ENCODE peak calls at places on chromosomes 2 and 18, in four cellular contexts. One of them, this sample, is unnamed. For H3K36me3, the result is how much of the 10 kb centered on the place peaks cover.

GRCh38 chr2:85525567-85525966 is 13.4 kb upstream of the MAT2A start:
- DNase-seq in mesenchymal stem cell: no peak
- DNase-seq in right lobe of liver: no peak
- DNase-seq in psoas muscle: no peak
- DNase-seq in this sample: no peak

GRCh38 chr2:120673571-120674061 is 62.1 kb upstream of the GLI2 start:
- DNase-seq in psoas muscle: no peak
- DNase-seq in right lobe of liver: no peak
- DNase-seq in mesenchymal stem cell: no peak
- DNase-seq in this sample: no peak

GRCh38 chr2:186641807-186642321 is 52.0 kb upstream of the FAM171B start:
- DNase-seq in right lobe of liver: no peak
- DNase-seq in mesenchymal stem cell: peak
- DNase-seq in psoas muscle: no peak
- DNase-seq in this sample: no peak

GRCh38 chr18:62759704-62760402 is 44.5 kb downstream of the PHLPP1 start:
- DNase-seq in mesenchymal stem cell: no peak
- DNase-seq in psoas muscle: no peak
- DNase-seq in right lobe of liver: no peak
- DNase-seq in this sample: no peak

GRCh38 chr2:215022418-215022817 is 116.0 kb downstream of the ABCA12 start:
- DNase-seq in psoas muscle: no peak
- DNase-seq in mesenchymal stem cell: peak
- DNase-seq in right lobe of liver: no peak
- DNase-seq in this sample: no peak

GRCh38 chr2:2291500-2292260 is 39.4 kb downstream of the MYT1L start:
- DNase-seq in right lobe of liver: no peak
- DNase-seq in mesenchymal stem cell: no peak
- DNase-seq in psoas muscle: no peak
- DNase-seq in this sample: no peak

GRCh38 chr2:129738799-129739198 is 240.7 kb upstream of the RAB6C start:
- DNase-seq in mesenchymal stem cell: no peak
- DNase-seq in right lobe of liver: no peak
- DNase-seq in psoas muscle: no peak
- DNase-seq in this sample: no peak

GRCh38 chr2:23422089-23423061 is 37.4 kb downstream of the KLHL29 start:
- DNase-seq in right lobe of liver: no peak
- DNase-seq in psoas muscle: no peak
- DNase-seq in mesenchymal stem cell: no peak
- DNase-seq in this sample: no peak

GRCh38 chr2:66531156-66531555 is 96.2 kb downstream of the MEIS1 start:
- DNase-seq in mesenchymal stem cell: peak
- DNase-seq in psoas muscle: no peak
- DNase-seq in right lobe of liver: no peak
- DNase-seq in this sample: no peak

GRCh38 chr18:32920796-32921787 is 148.3 kb upstream of the KLHL14 start:
- DNase-seq in psoas muscle: no peak
- DNase-seq in mesenchymal stem cell: peak
- DNase-seq in right lobe of liver: no peak
- DNase-seq in this sample: no peak

GRCh38 chr2:238097988-238098853 is 1.9 kb upstream of the ESPNL start:
- DNase-seq in right lobe of liver: peak
- DNase-seq in psoas muscle: peak
- DNase-seq in mesenchymal stem cell: peak
- DNase-seq in this sample: peak

GRCh38 chr18:11668441-11669169 is 20.5 kb upstream of the GNAL start:
- DNase-seq in right lobe of liver: no peak
- DNase-seq in mesenchymal stem cell: no peak
- DNase-seq in psoas muscle: no peak
- DNase-seq in this sample: no peak

GRCh38 chr2:185821467-185821866 is 82.9 kb downstream of the FSIP2 start:
- DNase-seq in mesenchymal stem cell: no peak
- DNase-seq in psoas muscle: no peak
- DNase-seq in right lobe of liver: no peak
- DNase-seq in this sample: no peak

GRCh38 chr2:129324349-129324748 is 655.1 kb upstream of the RAB6C start:
- DNase-seq in mesenchymal stem cell: no peak
- DNase-seq in psoas muscle: no peak
- DNase-seq in right lobe of liver: no peak
- DNase-seq in this sample: no peak

GRCh38 chr2:109703076-109703475 is 88.9 kb downstream of the SOWAHC start:
- DNase-seq in psoas muscle: no peak
- DNase-seq in right lobe of liver: no peak
- DNase-seq in mesenchymal stem cell: peak
- DNase-seq in this sample: no peak

GRCh38 chr18:6605115-6605869 is 124.2 kb upstream of the ARHGAP28 start:
- DNase-seq in right lobe of liver: no peak
- DNase-seq in mesenchymal stem cell: no peak
- DNase-seq in psoas muscle: no peak
- DNase-seq in this sample: no peak

GRCh38 chr2:171669121-171669520 is 18.1 kb upstream of the DYNC1I2 start:
- DNase-seq in right lobe of liver: no peak
- DNase-seq in psoas muscle: no peak
- DNase-seq in mesenchymal stem cell: no peak
- DNase-seq in this sample: no peak

GRCh38 chr2:11395971-11396689 is 51.7 kb upstream of the ROCK2 start:
- DNase-seq in right lobe of liver: no peak
- DNase-seq in psoas muscle: no peak
- DNase-seq in mesenchymal stem cell: no peak
- DNase-seq in this sample: no peak

GRCh38 chr2:170817247-170817998 is 736 bp downstream of the GAD1 start:
- DNase-seq in psoas muscle: no peak
- DNase-seq in mesenchymal stem cell: peak
- DNase-seq in right lobe of liver: no peak
- DNase-seq in this sample: no peak

GRCh38 chr2:71893646-71894045 is 254.0 kb downstream of the CYP26B1 start:
- DNase-seq in psoas muscle: no peak
- DNase-seq in mesenchymal stem cell: no peak
- DNase-seq in right lobe of liver: no peak
- DNase-seq in this sample: no peak

GRCh38 chr2:239054921-239055320 is 207.0 kb downstream of the TWIST2 start:
- DNase-seq in mesenchymal stem cell: no peak
- DNase-seq in psoas muscle: no peak
- DNase-seq in right lobe of liver: no peak
- DNase-seq in this sample: no peak

GRCh38 chr18:45730832-45731545 is 7.0 kb downstream of the SLC14A1 start:
- DNase-seq in psoas muscle: no peak
- DNase-seq in mesenchymal stem cell: peak
- DNase-seq in right lobe of liver: no peak
- DNase-seq in this sample: no peak

DNA sequence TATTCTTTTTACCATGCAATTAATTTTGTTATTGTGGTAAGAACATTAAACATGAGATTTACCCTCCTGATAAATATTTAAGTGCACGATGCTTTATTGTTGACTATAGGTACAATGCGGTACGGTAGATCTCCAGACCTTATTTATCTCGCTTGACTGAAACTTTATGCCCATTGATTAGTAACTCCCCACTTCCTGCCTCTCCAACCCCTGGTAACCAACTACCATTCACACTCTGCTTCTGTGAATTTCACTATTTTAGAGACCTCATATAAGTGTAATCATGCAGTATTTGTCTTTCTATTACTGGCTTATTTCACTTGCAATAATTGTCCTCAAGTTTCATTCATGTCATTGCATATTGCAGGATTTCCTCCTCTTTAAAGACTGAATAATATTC is 195.7 kb upstream of the ID2 start:
- DNase-seq in mesenchymal stem cell: no peak
- DNase-seq in psoas muscle: no peak
- DNase-seq in right lobe of liver: no peak
- DNase-seq in this sample: no peak
- H3K36me3 ChIP-seq in mesenchymal stem cell: under half
- H3K36me3 ChIP-seq in psoas muscle: under half
- H3K36me3 ChIP-seq in right lobe of liver: under half
- H3K36me3 ChIP-seq in this sample: under half

DNA sequence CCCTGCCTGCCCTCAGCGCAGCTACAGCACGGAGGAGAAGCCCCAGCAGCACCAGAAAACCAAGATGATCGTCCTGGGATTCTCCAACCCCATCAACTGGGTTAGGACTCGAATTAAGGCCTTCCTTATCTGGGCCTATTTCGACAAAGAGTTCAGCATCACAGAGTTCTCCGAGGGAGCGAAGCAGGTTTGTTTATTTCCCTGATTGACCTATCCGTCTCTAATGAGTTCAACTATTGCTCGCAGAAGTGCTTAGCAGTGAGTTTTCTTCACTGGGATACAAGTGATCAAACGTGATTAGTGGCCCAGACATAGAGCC is 639 bp downstream of the MAIP1 start:
- DNase-seq in psoas muscle: no peak
- DNase-seq in mesenchymal stem cell: no peak
- DNase-seq in right lobe of liver: no peak
- DNase-seq in this sample: no peak
- H3K27ac ChIP-seq in psoas muscle: peak
- H3K27ac ChIP-seq in mesenchymal stem cell: peak
- H3K27ac ChIP-seq in right lobe of liver: peak
- H3K27ac ChIP-seq in this sample: peak

DNA sequence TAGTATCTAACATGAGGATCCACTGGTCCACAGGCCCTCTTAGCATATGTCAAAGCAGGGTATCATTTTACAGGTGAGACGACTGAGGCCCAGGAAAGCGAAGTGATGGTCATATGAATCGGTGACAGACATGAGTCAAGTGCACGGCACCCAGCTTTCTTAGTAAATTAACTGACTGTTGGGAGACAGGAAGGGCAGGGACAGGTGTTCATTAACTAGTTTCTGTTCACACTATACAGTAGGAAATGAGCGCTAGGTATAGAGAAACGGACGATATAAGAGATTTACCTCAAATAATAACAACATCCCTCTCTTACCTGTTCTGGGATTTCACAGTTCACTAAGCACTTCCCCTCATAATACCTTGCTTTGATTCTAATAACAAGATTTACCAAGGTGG is 1.7 kb upstream of the SMARCAL1 start:
- DNase-seq in right lobe of liver: no peak
- DNase-seq in psoas muscle: no peak
- DNase-seq in mesenchymal stem cell: no peak
- DNase-seq in this sample: no peak
- H3K36me3 ChIP-seq in right lobe of liver: under half
- H3K36me3 ChIP-seq in psoas muscle: under half
- H3K36me3 ChIP-seq in mesenchymal stem cell: under half
- H3K36me3 ChIP-seq in this sample: under half

GRCh38 chr18:50159654-50160046 is 35.3 kb downstream of the MYO5B start:
- DNase-seq in right lobe of liver: no peak
- DNase-seq in mesenchymal stem cell: no peak
- DNase-seq in psoas muscle: no peak
- DNase-seq in this sample: no peak

GRCh38 chr18:50161806-50162205 is 33.1 kb downstream of the MYO5B start:
- DNase-seq in right lobe of liver: no peak
- DNase-seq in mesenchymal stem cell: no peak
- DNase-seq in psoas muscle: no peak
- DNase-seq in this sample: no peak

GRCh38 chr18:50162486-50163304 is 32.3 kb downstream of the MYO5B start:
- DNase-seq in right lobe of liver: no peak
- DNase-seq in mesenchymal stem cell: no peak
- DNase-seq in psoas muscle: no peak
- DNase-seq in this sample: no peak

GRCh38 chr18:50155406-50155805 is 39.5 kb downstream of the MYO5B start:
- DNase-seq in psoas muscle: no peak
- DNase-seq in mesenchymal stem cell: no peak
- DNase-seq in right lobe of liver: no peak
- DNase-seq in this sample: no peak

GRCh38 chr18:50158866-50159653 is 35.9 kb downstream of the MYO5B start:
- DNase-seq in psoas muscle: no peak
- DNase-seq in mesenchymal stem cell: no peak
- DNase-seq in right lobe of liver: no peak
- DNase-seq in this sample: peak
- H3K27ac ChIP-seq in psoas muscle: no peak
- H3K27ac ChIP-seq in mesenchymal stem cell: no peak
- H3K27ac ChIP-seq in right lobe of liver: no peak
- H3K27ac ChIP-seq in this sample: no peak

GRCh38 chr2:210456571-210456970 is 20.0 kb downstream of the LANCL1 start:
- DNase-seq in psoas muscle: no peak
- DNase-seq in right lobe of liver: no peak
- DNase-seq in mesenchymal stem cell: no peak
- DNase-seq in this sample: no peak
- H3K36me3 ChIP-seq in psoas muscle: under half
- H3K36me3 ChIP-seq in right lobe of liver: under half
- H3K36me3 ChIP-seq in mesenchymal stem cell: half or more
- H3K36me3 ChIP-seq in this sample: under half

GRCh38 chr2:222399038-222399783 is 25.1 kb upstream of the SGPP2 start:
- DNase-seq in right lobe of liver: no peak
- DNase-seq in mesenchymal stem cell: peak
- DNase-seq in psoas muscle: no peak
- DNase-seq in this sample: no peak
- H3K27ac ChIP-seq in right lobe of liver: no peak
- H3K27ac ChIP-seq in mesenchymal stem cell: no peak
- H3K27ac ChIP-seq in psoas muscle: peak
- H3K27ac ChIP-seq in this sample: no peak

GRCh38 chr2:219607931-219608330 is 10.3 kb downstream of the STK11IP start:
- DNase-seq in right lobe of liver: no peak
- DNase-seq in mesenchymal stem cell: no peak
- DNase-seq in psoas muscle: no peak
- DNase-seq in this sample: no peak
- H3K36me3 ChIP-seq in right lobe of liver: under half
- H3K36me3 ChIP-seq in mesenchymal stem cell: half or more
- H3K36me3 ChIP-seq in psoas muscle: under half
- H3K36me3 ChIP-seq in this sample: under half

DNA sequence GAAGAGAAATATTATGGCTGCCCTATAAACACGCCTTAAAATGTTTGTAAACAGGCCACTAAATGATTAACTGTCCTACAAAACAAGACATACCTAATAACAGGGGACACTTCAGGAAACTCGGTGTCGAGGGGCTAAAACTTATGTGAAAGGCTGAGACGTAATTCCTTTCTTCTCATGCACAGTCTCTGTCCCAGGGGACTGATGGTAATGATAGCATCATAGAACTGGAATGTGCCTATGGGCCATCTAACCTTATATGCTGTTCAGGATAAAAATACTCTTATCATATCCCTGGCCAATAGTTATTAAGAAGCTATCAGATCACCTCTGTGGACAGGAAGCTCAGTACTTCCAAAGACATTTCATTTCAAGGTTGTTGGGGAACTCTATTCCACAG is 252.6 kb upstream of the RASGRP3 start:
- DNase-seq in right lobe of liver: no peak
- DNase-seq in psoas muscle: no peak
- DNase-seq in mesenchymal stem cell: peak
- DNase-seq in this sample: no peak
- H3K27ac ChIP-seq in right lobe of liver: no peak
- H3K27ac ChIP-seq in psoas muscle: no peak
- H3K27ac ChIP-seq in mesenchymal stem cell: no peak
- H3K27ac ChIP-seq in this sample: no peak

DNA sequence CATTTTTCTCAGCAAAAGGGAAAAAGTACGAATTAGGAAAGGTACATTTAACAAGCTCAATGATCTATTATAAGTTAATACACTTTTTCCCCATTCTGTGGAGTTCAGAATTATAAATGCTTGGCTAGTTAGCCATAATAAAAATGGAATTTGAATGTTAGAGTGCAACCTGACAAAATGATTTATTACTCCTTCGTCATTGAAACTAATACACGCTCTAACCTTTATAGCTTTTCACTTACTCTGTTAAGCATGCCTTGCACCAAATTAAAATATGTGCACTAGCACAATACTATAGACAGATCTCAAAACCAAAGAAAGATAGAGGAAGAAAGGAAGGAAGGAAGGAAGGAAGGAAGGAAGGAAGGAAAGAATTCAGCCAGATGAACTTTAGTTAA is 46.1 kb upstream of the FRZB start:
- DNase-seq in psoas muscle: no peak
- DNase-seq in right lobe of liver: no peak
- DNase-seq in mesenchymal stem cell: no peak
- DNase-seq in this sample: no peak
- H3K36me3 ChIP-seq in psoas muscle: under half
- H3K36me3 ChIP-seq in right lobe of liver: under half
- H3K36me3 ChIP-seq in mesenchymal stem cell: half or more
- H3K36me3 ChIP-seq in this sample: under half

This sample was measured in pancreas.